ENCODE peak calls at places on chromosomes 12 and 14, in five cellular contexts. R is BJ, N is GM06990, D is MM.1S, C is fibroblast of mammary gland. T is an unnamed sample.

GRCh38 chr12:32107376-32108267 is 975 bp downstream of the BICD1 start:
- DNase-seq in D (no peak), C (peak; percentile 76), N (no peak), R (no peak), T (peak; percentile 62)

GRCh38 chr14:87494010-87494409 is 499.0 kb downstream of the GALC start:
- DNase-seq in C (peak; percentile 10), R (no peak), D (no peak), N (no peak), T (no peak)

GRCh38 chr12:107102294-107102693 is 8.9 kb upstream of the CRY1 start:
- DNase-seq in C (no peak), R (no peak), N (no peak), D (no peak), T (no peak)

GRCh38 chr14:103550451-103551337 is 11.8 kb downstream of the BAG5 start:
- DNase-seq in N (no peak), D (no peak), C (no peak), R (no peak), T (no peak)

GRCh38 chr12:124736115-124737039 is 127.3 kb downstream of the SCARB1 start:
- DNase-seq in R (no peak), D (no peak), N (no peak), C (no peak), T (no peak)

GRCh38 chr12:94805749-94806148 is 155.4 kb upstream of the TMCC3 start:
- DNase-seq in C (peak; percentile 39), D (no peak), R (peak; percentile 12), N (peak; percentile 36), T (peak; percentile 63)

GRCh38 chr12:76290963-76291859 is 57.0 kb downstream of the BBS10 start:
- DNase-seq in R (no peak), C (no peak), D (no peak), N (no peak), T (no peak)

GRCh38 chr12:75995691-75996090 is 35.9 kb downstream of the PHLDA1 start:
- DNase-seq in R (no peak), N (no peak), D (no peak), C (no peak), T (no peak)

GRCh38 chr14:103662029-103662428 is 33.0 kb downstream of the KLC1 start:
- DNase-seq in C (no peak), D (no peak), R (no peak), N (no peak), T (no peak)

DNA sequence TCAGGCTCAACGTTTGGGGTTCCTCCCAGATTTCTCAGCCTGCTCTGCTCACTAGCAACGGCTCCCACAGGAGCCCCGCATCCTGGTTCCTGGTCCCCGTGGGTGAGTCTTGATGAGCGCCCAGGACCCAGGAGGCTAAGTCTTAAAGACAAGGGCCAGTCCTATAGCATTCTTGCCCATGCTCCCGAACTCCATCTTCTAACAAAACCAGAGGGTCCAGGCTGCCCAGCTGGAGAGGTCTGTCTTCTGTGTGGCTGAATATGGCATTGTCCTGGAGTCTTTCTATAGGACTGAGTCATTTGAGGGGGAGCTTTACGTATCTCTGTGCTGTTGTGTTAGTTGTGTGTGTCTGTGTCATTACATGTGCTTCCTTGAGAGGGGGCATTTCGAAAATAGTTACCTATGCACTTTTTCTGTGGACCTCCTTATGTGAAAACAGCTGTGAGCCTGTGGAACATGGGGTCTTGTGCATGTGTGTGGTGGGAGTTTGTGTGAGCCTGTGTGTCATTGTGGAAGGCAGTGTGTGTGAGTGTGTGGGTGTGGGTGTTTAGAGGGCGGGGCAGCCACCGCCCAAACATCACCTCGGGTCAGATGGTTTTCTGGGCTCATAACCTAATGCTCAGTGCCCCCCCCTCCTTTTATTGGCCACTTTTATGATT is 9.1 kb upstream of the TBX5 start:
- DNase-seq in R (no peak), D (no peak), N (no peak), C (peak; percentile 50), T (peak; percentile 61)
- H3K4me3 ChIP-seq in R (peak overlapping the region; percentile 90), D (no peak overlapping the region), N (no peak overlapping the region), C (no peak overlapping the region), T (no peak overlapping the region)

GRCh38 chr12:132427177-132427725 is 62.7 kb upstream of the FBRSL1 start:
- DNase-seq in D (no peak), R (no peak), N (no peak), C (no peak), T (no peak)

GRCh38 chr12:132428872-132429121 is 61.2 kb upstream of the FBRSL1 start:
- DNase-seq in N (no peak), R (no peak), C (no peak), D (no peak), T (no peak)

GRCh38 chr12:132426349-132427176 is 63.4 kb upstream of the FBRSL1 start:
- DNase-seq in C (no peak), R (no peak), D (no peak), N (no peak), T (no peak)

GRCh38 chr12:132429122-132429931 is 60.6 kb upstream of the FBRSL1 start:
- DNase-seq in D (no peak), R (no peak), N (no peak), C (no peak), T (no peak)

DNA sequence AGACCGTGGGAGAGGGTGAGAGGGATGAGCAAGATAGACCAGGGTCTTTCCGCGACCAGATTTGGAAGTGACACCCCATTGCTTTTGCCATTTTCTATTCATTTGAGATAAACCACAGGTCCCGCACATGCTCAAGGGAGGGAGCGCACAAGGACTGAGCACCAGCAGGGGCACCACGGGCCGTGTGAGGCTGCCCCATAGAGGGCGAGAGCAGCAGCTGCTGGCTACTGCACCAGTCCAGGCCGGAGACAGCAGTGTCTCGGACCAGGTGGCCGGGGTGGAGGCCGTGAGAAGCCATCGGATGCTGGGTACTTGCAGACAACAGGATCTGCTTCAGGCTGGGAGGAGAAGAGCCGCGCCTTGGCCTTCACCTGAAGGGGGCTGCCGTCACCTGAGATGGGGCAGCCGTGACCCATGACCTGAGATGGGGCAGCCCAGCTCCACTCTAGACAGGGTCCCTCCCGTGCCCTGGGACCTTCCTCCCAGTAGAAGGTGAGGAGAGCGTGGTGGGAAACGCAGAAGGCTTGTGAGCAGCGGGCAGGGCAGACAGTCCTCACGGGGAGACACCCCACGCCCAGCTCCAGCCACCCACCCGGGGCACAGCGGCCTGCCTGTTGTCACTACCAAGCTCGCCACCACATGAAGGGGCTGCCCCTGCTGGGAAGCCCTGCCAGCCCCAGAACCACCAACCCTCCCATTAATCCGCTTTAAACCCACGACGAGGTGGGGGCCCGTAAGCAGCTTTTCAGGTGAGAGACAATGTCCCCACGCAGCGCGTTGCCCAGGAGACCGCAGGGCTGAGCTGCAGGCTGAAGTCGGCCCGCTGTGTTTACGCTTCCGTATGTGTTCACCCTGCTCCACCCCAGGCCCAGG is 61.7 kb upstream of the FBRSL1 start:
- DNase-seq in D (no peak), R (no peak), N (no peak), C (no peak), T (no peak)
- TF ChIP-seq CTCF in D (no peak), R (no peak), N (no peak), C (no peak), T (no peak)

GRCh38 chr14:96072746-96073145 is 33.6 kb downstream of the C14orf132 start:
- DNase-seq in R (no peak), D (no peak), N (no peak), C (no peak), T (no peak)
- H3K4me3 ChIP-seq in R (no peak overlapping the region), D (no peak overlapping the region), N (no peak overlapping the region), C (no peak overlapping the region), T (no peak overlapping the region)

DNA sequence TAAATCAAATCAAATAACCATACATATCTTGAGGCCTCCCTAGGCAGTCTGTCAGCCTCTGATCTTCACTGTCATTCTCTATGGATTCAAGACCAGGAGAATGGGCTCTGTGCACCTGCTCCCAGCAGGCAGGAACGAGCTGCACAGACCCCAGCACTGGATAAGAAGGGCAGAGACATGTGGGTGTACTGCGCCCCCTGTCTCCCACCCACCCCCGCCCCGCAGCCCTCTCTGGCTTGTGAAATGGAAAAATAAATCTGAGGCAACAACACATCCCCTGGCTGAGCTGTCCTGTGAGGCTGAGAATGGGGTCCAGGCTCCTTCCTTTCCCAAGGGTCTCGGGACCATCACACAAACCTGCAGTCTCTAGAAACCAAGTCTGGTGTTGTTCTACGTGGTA is 26.2 kb downstream of the CLMN start:
- DNase-seq in C (no peak), N (no peak), R (no peak), D (no peak), T (no peak)
- TF ChIP-seq CTCF in C (no peak), N (no peak), R (no peak), D (no peak), T (no peak)

DNA sequence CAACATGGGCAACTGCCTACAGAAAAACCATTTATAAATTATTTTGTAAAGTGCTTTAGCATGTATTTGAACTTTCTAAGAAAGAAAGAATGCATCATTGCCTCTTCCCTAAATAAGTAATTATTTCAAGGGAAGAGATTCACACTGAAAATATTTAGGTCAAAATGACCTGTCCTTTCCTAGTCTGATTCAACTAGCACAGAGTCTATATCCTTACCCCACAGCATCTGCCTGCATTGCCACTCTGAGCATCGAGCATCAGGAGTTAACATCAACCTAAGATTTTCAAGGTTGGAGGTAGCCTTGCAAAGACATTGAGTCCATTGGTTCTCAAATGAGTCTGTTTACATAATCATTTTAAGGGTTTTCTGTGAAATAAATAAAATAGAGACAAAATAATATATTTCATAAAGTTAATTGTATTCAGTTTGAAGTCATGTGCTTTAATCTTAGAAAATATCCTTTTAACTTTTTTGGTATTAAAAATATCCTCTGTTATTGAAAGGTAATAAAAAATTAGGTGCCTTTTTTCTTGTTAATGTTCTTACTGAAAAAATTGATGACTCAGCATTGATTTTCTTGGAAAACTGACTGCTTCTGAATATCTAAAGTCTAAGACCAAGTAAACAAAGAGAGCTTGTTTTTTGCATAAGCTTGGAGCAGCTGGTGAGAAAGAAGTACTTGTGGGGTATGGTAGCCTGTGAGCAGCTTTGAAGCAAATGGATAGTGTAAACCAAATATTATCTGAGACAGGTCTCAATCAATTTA is 268.9 kb upstream of the CLEC14A start:
- DNase-seq in N (no peak), R (no peak), D (no peak), C (no peak), T (no peak)
- H3K4me3 ChIP-seq in N (no peak overlapping the region), R (no peak overlapping the region), D (no peak overlapping the region), C (no peak overlapping the region), T (no peak overlapping the region)

GRCh38 chr14:75578786-75579781 is 664 bp downstream of the FLVCR2 start:
- DNase-seq in R (no peak), N (no peak), C (peak; percentile 63), D (no peak), T (peak; percentile 62)
- TF ChIP-seq CTCF in R (peak; percentile 36), N (no peak), C (peak; percentile 19), D (no peak), T (peak; percentile 31)

GRCh38 chr14:75711796-75712211 is 50.8 kb downstream of the TTLL5 start:
- DNase-seq in R (peak; percentile 42), N (peak; percentile 53), C (peak; percentile 82), D (no peak), T (peak; percentile 84)
- H3K4me3 ChIP-seq in R (no peak overlapping the region), N (no peak overlapping the region), C (no peak overlapping the region), D (no peak overlapping the region), T (no peak overlapping the region)